ENCODE peak calls at places on chromosomes 7 and 10, in four cellular contexts. B, G, L and Q are unnamed samples.
A peak's percentile ranks its signal among the peaks of the same experiment; 100 is the strongest.

GRCh38 chr10:94116848-94117247 is 123.1 kb downstream of the PLCE1 start:
- DNase-seq in B (no peak), G (no peak), L (no peak), Q (no peak)

GRCh38 chr7:29442146-29442545 is 121.5 kb upstream of the PRR15 start:
- DNase-seq in B (no peak), G (peak; percentile 75), L (peak; percentile 76), Q (no peak)

GRCh38 chr10:87861566-87861952 is 1.8 kb downstream of the KLLN start:
- DNase-seq in B (no peak), G (no peak), L (peak; percentile 70), Q (peak; percentile 63)

GRCh38 chr7:39501358-39501757 is 64.8 kb upstream of the YAE1 start:
- DNase-seq in B (peak; percentile 6), G (no peak), L (no peak), Q (no peak)

GRCh38 chr10:21184216-21184615 is 287.1 kb upstream of the NEBL start:
- DNase-seq in B (peak; percentile 48), G (no peak), L (peak; percentile 67), Q (no peak)

GRCh38 chr7:48876087-48876486 is 48.3 kb upstream of the CDC14C start:
- DNase-seq in B (no peak), G (no peak), L (no peak), Q (no peak)

GRCh38 chr7:18515067-18515466 is 19.5 kb downstream of the HDAC9 start:
- DNase-seq in B (no peak), G (no peak), L (no peak), Q (no peak)

GRCh38 chr10:22931948-22932347 is 4.1 kb downstream of the ARMC3 start:
- DNase-seq in B (peak; percentile 24), G (no peak), L (peak; percentile 21), Q (peak; percentile 32)

GRCh38 chr10:103548581-103549348 is 55.3 kb downstream of the NEURL1 start:
- DNase-seq in B (no peak), G (no peak), L (no peak), Q (no peak)

GRCh38 chr10:110644598-110645462 is 694 bp downstream of the RBM20 start:
- DNase-seq in B (no peak), G (no peak), L (no peak), Q (no peak)

GRCh38 chr10:128322106-128322505 is 195.9 kb upstream of the MKI67 start:
- DNase-seq in B (no peak), G (no peak), L (no peak), Q (no peak)

GRCh38 chr7:42745357-42746022 is 166.4 kb downstream of the C7orf25 start:
- DNase-seq in B (no peak), G (no peak), L (no peak), Q (peak; percentile 43)

GRCh38 chr7:90894122-90894521 is 298.0 kb downstream of the CDK14 start:
- DNase-seq in B (no peak), G (no peak), L (no peak), Q (no peak)

GRCh38 chr10:127149613-127150081 is 46.7 kb downstream of the INSYN2A start:
- DNase-seq in B (no peak), G (no peak), L (no peak), Q (no peak)

GRCh38 chr7:117270371-117270770 is 52.5 kb downstream of the WNT2 start:
- DNase-seq in B (peak; percentile 50), G (no peak), L (no peak), Q (no peak)

GRCh38 chr10:88195841-88196240 is 332.4 kb downstream of the PTEN start:
- DNase-seq in B (no peak), G (no peak), L (no peak), Q (no peak)

GRCh38 chr10:77350711-77351119 is 286.9 kb downstream of the KCNMA1 start:
- DNase-seq in B (peak; percentile 98), G (no peak), L (peak; percentile 100), Q (peak; percentile 86)